ENCODE peak calls at places on chromosomes 4 and X, in nine cellular contexts. B, A, L, G, D, Y, K, F and T are unnamed samples.

GRCh38 chr4:138204507-138204906 is 37.6 kb downstream of the SLC7A11 start:
- DNase-seq in B (no peak), A (no peak), L (no peak), G (no peak), D (no peak), Y (no peak), K (no peak), F (no peak), T (no peak)

GRCh38 chrX:115690554-115691216 is 129.7 kb downstream of the PLS3 start:
- DNase-seq in B (peak), A (peak), L (peak), G (peak), D (peak), Y (no peak), K (peak), F (peak), T (peak)

GRCh38 chrX:149497626-149498025 is 7.5 kb downstream of the IDS start:
- DNase-seq in B (no peak), A (no peak), L (no peak), G (no peak), D (no peak), Y (no peak), K (no peak), F (no peak), T (no peak)

GRCh38 chr4:157674699-157675098 is 454.2 kb downstream of the GRIA2 start:
- DNase-seq in B (no peak), A (no peak), L (no peak), G (no peak), D (peak), Y (no peak), K (no peak), F (no peak), T (no peak)

GRCh38 chrX:72100824-72101351 is 30.8 kb downstream of the RTL5 start:
- DNase-seq in B (no peak), A (peak), L (no peak), G (no peak), D (no peak), Y (no peak), K (peak), F (no peak), T (peak)

GRCh38 chr4:160233141-160233540 is 1130.3 kb downstream of the RAPGEF2 start:
- DNase-seq in B (no peak), A (no peak), L (no peak), G (no peak), D (no peak), Y (no peak), K (no peak), F (no peak), T (no peak)

GRCh38 chrX:153414838-153415552 is 3.7 kb downstream of the ZFP92 start:
- DNase-seq in B (no peak), A (no peak), L (no peak), G (no peak), D (no peak), Y (no peak), K (peak), F (no peak), T (no peak)

GRCh38 chr4:113849771-113850170 is 88.2 kb upstream of the CAMK2D start:
- DNase-seq in B (no peak), A (no peak), L (peak), G (no peak), D (no peak), Y (no peak), K (no peak), F (no peak), T (no peak)

GRCh38 chr4:140105436-140105835 is 48.5 kb downstream of the MAML3 start:
- DNase-seq in B (no peak), A (no peak), L (no peak), G (no peak), D (no peak), Y (no peak), K (no peak), F (no peak), T (no peak)

GRCh38 chr4:82372502-82372873 is 1.3 kb downstream of the HNRNPD start:
- DNase-seq in B (peak), A (peak), L (peak), G (no peak), D (peak), Y (no peak), K (peak), F (peak), T (peak)

GRCh38 chr4:8553958-8554357 is 26.2 kb upstream of the GPR78 start:
- DNase-seq in B (no peak), A (no peak), L (no peak), G (no peak), D (no peak), Y (no peak), K (peak), F (peak), T (no peak)

GRCh38 chr4:153611679-153612078 is 72.4 kb upstream of the TLR2 start:
- DNase-seq in B (no peak), A (no peak), L (peak), G (no peak), D (no peak), Y (no peak), K (no peak), F (no peak), T (no peak)

GRCh38 chr4:128596844-128597243 is 212.7 kb upstream of the JADE1 start:
- DNase-seq in B (no peak), A (no peak), L (no peak), G (no peak), D (no peak), Y (no peak), K (no peak), F (no peak), T (no peak)

GRCh38 chr4:123603165-123603564 is 206.6 kb downstream of the SPRY1 start:
- DNase-seq in B (no peak), A (peak), L (peak), G (no peak), D (no peak), Y (no peak), K (peak), F (no peak), T (peak)

GRCh38 chr4:7067523-7068278 is at the start of gene GRPEL1:
- DNase-seq in B (peak), A (peak), L (peak), G (peak), D (peak), Y (peak), K (peak), F (peak), T (peak)

GRCh38 chr4:7068883-7069282 is 1.0 kb upstream of the GRPEL1 start:
- DNase-seq in B (no peak), A (no peak), L (no peak), G (no peak), D (no peak), Y (no peak), K (no peak), F (peak), T (no peak)

GRCh38 chr4:7067147-7067522 is 729 bp downstream of the GRPEL1 start:
- DNase-seq in B (no peak), A (peak), L (peak), G (no peak), D (no peak), Y (peak), K (peak), F (no peak), T (peak)

GRCh38 chr4:7066493-7066892 is 1.4 kb downstream of the GRPEL1 start:
- DNase-seq in B (no peak), A (no peak), L (no peak), G (no peak), D (no peak), Y (no peak), K (no peak), F (peak), T (peak)

DNA sequence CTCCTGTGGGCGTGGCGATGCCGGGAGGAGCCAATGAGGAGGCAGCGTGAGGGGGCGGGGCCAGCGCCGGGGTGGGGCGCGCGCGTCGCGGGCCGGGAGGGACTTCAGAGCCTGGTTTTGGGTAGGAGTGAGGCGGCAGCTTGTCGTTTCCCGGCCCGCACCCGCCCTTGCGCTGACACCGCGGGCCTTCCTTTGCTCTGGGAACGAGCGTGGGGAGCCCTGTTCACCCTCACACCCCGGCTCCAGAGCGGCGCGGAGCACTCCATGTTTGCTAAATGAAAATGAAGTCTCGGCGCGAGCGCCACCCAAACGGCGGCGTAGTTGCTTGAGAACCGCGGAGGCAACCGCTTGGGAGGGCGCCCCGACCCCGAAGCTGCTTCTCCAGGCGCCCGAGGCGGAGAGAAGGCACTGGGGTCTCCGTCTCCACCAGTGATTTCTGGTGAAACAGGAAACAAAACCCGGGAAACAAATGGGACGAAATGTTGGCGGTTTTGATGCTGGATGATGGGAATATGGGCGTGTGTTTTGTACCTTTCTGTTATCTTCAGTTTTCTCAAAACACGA is 497 bp upstream of the GRPEL1 start:
- DNase-seq in B (no peak), A (no peak), L (no peak), G (no peak), D (no peak), Y (peak), K (no peak), F (no peak), T (no peak)
- TF ChIP-seq POLR2A in B (peak), A (peak), L (peak), G (no peak), D (no peak), Y (no peak), K (no peak), F (no peak), T (no peak)

GRCh38 chr4:55729306-55730142 is 90.1 kb upstream of the EXOC1L start:
- DNase-seq in B (no peak), A (no peak), L (no peak), G (no peak), D (no peak), Y (no peak), K (no peak), F (no peak), T (no peak)
- TF ChIP-seq POLR2AphosphoS5 in B (no peak), A (no peak), L (no peak), G (no peak), D (no peak), Y (no peak), K (no peak), F (no peak), T (no peak)

DNA sequence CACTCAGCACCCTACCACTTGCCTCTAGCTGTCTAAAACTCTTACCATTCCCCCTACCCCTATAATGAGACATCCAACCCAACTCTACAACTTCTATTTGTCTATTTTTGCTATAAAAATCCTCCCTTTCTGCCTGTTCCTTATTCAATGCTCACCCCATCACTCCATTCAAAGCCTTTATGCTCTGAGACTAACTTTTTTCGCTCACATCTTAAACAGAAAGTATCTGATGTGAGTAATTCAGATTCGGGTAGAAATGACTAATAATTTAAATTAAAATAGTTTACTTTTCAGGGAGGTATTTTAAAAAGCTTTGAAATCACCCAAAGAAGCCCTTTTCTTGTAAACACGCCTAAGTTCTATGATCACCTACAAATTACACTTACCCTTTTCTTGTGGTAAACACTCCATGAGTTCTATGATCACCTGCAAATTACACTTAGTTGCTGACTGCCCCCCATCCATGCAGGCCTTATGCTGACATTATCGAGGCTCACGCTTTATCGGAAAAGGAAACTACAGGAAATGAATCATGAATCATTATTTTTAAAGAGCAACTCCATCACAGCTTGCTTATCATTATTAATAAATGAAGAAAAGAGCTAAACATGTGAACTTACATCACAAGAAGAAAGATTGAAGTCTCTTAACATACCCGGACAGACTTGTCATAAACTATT is 168.7 kb upstream of the PPP1R2C start:
- DNase-seq in B (no peak), A (no peak), L (peak), G (no peak), D (no peak), Y (no peak), K (no peak), F (no peak), T (no peak)
- TF ChIP-seq POLR2A in B (no peak), A (no peak), L (no peak), G (no peak), D (no peak), Y (no peak), K (no peak), F (no peak), T (no peak)

DNA sequence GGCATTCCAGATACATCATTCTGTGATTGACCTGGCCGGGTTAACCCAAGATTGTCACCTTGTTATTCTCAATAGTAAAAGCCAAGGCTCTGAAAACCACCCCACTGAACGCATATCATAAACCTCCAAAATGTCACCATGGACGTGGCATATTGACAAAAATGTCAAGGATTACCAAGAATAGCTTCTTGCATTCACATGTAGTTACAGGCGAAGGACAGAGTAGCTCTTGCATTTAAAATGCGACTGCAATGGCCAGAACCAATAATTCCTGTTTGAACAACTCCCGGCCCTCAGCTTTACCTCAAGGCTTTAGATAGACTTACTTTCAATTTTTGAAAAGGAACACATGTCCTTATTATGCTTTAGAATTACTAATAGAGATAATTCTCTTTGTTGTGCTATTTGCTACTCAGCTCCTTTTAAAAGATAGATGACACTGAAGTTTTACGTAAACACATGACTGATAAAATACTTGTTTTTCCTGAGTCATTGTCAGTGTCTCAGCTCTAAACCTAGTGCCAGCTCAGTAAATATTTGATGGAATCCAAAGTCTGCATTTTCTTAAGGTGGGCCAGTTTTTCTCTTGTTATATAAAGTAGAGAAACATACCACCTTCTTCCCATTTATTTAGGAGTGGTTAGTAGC is 66.3 kb downstream of the CLDN34 start:
- DNase-seq in B (no peak), A (no peak), L (no peak), G (no peak), D (no peak), Y (no peak), K (no peak), F (peak), T (no peak)
- TF ChIP-seq POLR2AphosphoS5 in B (no peak), A (no peak), L (no peak), G (no peak), D (no peak), Y (no peak), K (no peak), F (no peak), T (no peak)